ENCODE peak calls at places on chromosome 19, in seven cellular contexts. S is neuronal stem cell, J is mesenchymal stem cell, Q is IMR-90, L is H9, Z is H1, M is trophoblast cell. O is an unnamed sample.
A peak's percentile ranks its signal among the peaks of the same experiment; 100 is the strongest.

GRCh38 chr19:29088761-29089160 is 124.2 kb downstream of the UQCRFS1 start:
- DNase-seq in M (no peak), Q (no peak), J (no peak), S (no peak), Z (no peak), L (no peak), O (no peak)

GRCh38 chr19:20964798-20965197 is 41.7 kb downstream of the ZNF85 start:
- DNase-seq in Z (peak; percentile 47), Q (no peak), L (peak; percentile 42), S (no peak), J (no peak), M (no peak), O (peak; percentile 28)

GRCh38 chr19:18789883-18790565 is 1.1 kb downstream of the COMP start:
- DNase-seq in Q (no peak), L (peak; percentile 81), J (no peak), S (no peak), M (no peak), Z (peak; percentile 82), O (peak; percentile 58)

GRCh38 chr19:54095136-54095858 is 5.3 kb downstream of the OSCAR start:
- DNase-seq in Q (no peak), J (no peak), M (no peak), Z (no peak), S (no peak), L (no peak), O (no peak)

GRCh38 chr19:19062454-19063182 is 1.2 kb upstream of the SLC25A42 start:
- DNase-seq in Z (no peak), Q (peak; percentile 63), S (no peak), J (peak; percentile 40), M (peak; percentile 26), L (no peak), O (peak; percentile 62)

GRCh38 chr19:57443121-57443696 is 8.1 kb downstream of the ZNF749 start:
- DNase-seq in L (no peak), Q (no peak), S (no peak), J (no peak), Z (no peak), M (no peak), O (no peak)

GRCh38 chr19:33355535-33355934 is 18.0 kb upstream of the CEBPG start:
- DNase-seq in L (no peak), M (no peak), J (no peak), Z (no peak), Q (no peak), S (no peak), O (no peak)

GRCh38 chr19:28313633-28314032 is 899.3 kb downstream of the UQCRFS1 start:
- DNase-seq in J (no peak), Z (no peak), Q (peak; percentile 17), M (no peak), S (no peak), L (no peak), O (peak; percentile 65)

GRCh38 chr19:4077800-4078683 is 11.3 kb upstream of the ZBTB7A start:
- DNase-seq in M (no peak), L (no peak), Z (no peak), J (peak; percentile 35), S (no peak), Q (no peak), O (peak; percentile 39)

GRCh38 chr19:4866595-4867424 is 657 bp downstream of the PLIN3 start:
- DNase-seq in J (peak; percentile 66), L (peak; percentile 59), Q (peak; percentile 28), Z (peak; percentile 82), S (peak; percentile 47), M (no peak), O (peak; percentile 58)

GRCh38 chr19:38290631-38291147 is 13.4 kb upstream of the C19orf33 start:
- DNase-seq in S (no peak), M (no peak), Q (peak; percentile 98), Z (no peak), J (peak; percentile 95), L (no peak), O (no peak)

GRCh38 chr19:10952809-10953208 is 8.0 kb upstream of the SMARCA4 start:
- DNase-seq in L (no peak), M (peak; percentile 84), J (no peak), Z (no peak), Q (no peak), S (no peak), O (no peak)

GRCh38 chr19:54041969-54042606 is 21.6 kb downstream of the VSTM1 start:
- DNase-seq in L (peak; percentile 40), S (no peak), M (no peak), Q (no peak), Z (no peak), J (no peak), O (peak; percentile 94)

GRCh38 chr19:47272448-47273312 is 2.0 kb upstream of the INAFM1 start:
- DNase-seq in L (no peak), Z (peak; percentile 64), J (no peak), S (no peak), Q (no peak), M (no peak), O (peak; percentile 60)

GRCh38 chr19:3607398-3608078 is 863 bp upstream of the TBXA2R start:
- DNase-seq in J (peak; percentile 45), Z (peak; percentile 77), M (no peak), S (no peak), L (peak; percentile 86), Q (no peak), O (peak; percentile 87)

DNA sequence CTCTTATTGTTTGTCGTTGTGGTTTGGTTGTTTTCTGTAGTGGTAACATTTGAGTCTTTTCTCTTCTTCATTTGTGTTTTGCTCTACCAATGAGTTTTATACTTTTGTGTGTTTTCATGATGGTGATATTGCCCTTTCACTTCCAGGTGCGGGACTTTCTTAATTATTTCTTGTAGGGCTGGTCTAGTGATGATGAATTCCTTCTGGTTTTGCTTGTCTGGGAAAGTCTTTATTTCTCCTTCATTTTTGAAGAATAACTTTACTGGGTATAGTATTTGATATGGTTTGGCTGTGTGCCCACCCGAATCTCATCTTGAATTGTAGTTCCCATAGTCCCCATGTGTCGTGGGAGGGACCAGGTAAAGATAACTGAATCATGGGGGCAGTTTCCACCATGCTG is 6.8 kb upstream of the CLEC4M start:
- DNase-seq in Q (no peak), J (no peak), L (no peak), M (no peak), S (no peak), Z (no peak), O (no peak)
- H3K4ac ChIP-seq in Q (no peak overlapping the region), J (no peak overlapping the region), L (no peak overlapping the region), M (no peak overlapping the region), S (no peak overlapping the region), Z (no peak overlapping the region), O (no peak overlapping the region)

GRCh38 chr19:46147166-46147740 is 785 bp upstream of the IGFL2 start:
- DNase-seq in S (no peak), Q (no peak), L (no peak), M (peak; percentile 56), J (no peak), Z (no peak), O (no peak)

GRCh38 chr19:46144756-46145155 is 3.3 kb upstream of the IGFL2 start:
- DNase-seq in L (no peak), Z (no peak), Q (no peak), M (no peak), J (no peak), S (no peak), O (no peak)

GRCh38 chr19:46142294-46142693 is 5.7 kb upstream of the IGFL2 start:
- DNase-seq in M (no peak), S (no peak), L (no peak), Z (no peak), Q (no peak), J (no peak), O (no peak)

GRCh38 chr19:46137915-46138473 is 10.0 kb upstream of the IGFL2 start:
- DNase-seq in J (no peak), L (no peak), S (no peak), Z (no peak), Q (no peak), M (no peak), O (no peak)

GRCh38 chr19:46141421-46141820 is 6.6 kb upstream of the IGFL2 start:
- DNase-seq in Q (no peak), L (no peak), Z (no peak), J (no peak), S (no peak), M (peak; percentile 65), O (no peak)
- H3K4ac ChIP-seq in Q (no peak overlapping the region), L (no peak overlapping the region), Z (no peak overlapping the region), J (no peak overlapping the region), S (no peak overlapping the region), M (no peak overlapping the region), O (no peak overlapping the region)

GRCh38 chr19:6219147-6219525 is 60.6 kb downstream of the MLLT1 start:
- DNase-seq in Q (no peak), M (no peak), J (no peak), S (no peak), Z (no peak), L (no peak), O (no peak)

GRCh38 chr19:6219592-6220290 is 60.0 kb downstream of the MLLT1 start:
- DNase-seq in S (no peak), L (no peak), J (no peak), Q (no peak), M (no peak), Z (no peak), O (no peak)

GRCh38 chr19:6221878-6222746 is 57.7 kb downstream of the MLLT1 start:
- DNase-seq in Q (no peak), S (no peak), J (no peak), L (no peak), Z (no peak), M (no peak), O (no peak)

GRCh38 chr19:6221220-6221877 is 58.4 kb downstream of the MLLT1 start:
- DNase-seq in J (no peak), S (no peak), L (no peak), M (no peak), Z (no peak), Q (no peak), O (no peak)

DNA sequence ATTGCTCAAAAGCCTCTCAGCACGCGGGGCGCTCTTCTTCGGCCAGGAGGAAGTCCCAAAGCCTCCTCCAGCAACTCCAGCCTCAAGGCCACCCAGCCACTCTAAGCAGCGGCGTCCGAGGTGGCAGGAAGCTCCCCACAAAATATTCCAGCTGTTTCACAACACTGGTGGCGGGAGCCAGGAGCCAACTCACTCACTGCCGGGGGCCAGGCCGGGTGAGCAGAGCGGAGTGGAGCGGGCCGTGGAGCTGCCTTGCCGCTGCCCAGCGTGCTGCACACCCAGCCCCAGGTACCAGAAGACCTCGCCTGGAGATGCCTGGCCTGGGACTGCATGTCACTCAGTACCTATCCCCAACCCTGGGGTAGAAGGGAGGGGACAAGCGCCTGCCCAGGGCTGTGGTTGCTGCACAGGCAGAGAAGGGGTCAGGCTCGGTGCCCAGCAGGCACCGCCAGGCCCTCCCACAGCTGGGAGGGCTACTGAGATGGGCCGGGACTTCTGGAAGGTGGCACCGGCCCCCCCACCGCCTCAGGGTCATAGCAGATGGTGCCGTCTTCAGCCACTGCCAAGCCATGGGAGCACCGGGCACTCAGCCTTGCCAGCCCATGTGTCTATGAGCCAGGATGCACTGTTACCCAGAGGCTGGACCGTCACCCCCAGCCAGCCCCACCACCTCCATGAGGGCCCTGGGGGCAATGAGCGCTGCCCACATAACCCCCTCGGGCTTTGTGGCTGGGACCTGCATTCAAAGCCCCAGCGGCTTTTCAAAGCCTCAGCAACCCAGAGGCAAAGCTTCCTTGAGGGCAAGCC is 59.2 kb downstream of the MLLT1 start:
- DNase-seq in J (no peak), Q (peak; percentile 64), Z (no peak), L (no peak), S (no peak), M (peak; percentile 51), O (no peak)
- H3K4ac ChIP-seq in J (no peak overlapping the region), Q (peak overlapping the region; percentile 64), Z (no peak overlapping the region), L (no peak overlapping the region), S (no peak overlapping the region), M (no peak overlapping the region), O (no peak overlapping the region)

DNA sequence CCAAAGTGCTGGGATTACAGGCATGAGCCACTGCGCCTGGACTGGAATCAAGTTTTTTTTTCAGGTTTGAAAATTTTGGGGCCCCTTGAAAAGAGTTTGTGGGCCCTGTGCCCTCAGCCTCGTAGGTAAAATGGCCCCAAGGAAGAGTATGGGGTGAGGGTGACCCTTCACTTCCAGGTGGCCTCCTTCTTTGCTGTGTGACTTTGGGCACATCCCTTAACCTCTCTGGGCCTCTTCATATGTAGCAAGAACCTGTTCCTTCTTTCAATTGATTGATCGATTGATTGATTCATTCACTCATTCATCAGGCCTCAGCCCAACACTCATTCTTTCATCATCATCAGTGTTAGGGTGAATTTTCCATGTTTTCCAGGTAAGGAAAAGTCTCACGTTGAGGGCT is 3.4 kb upstream of the TMEM221 start:
- DNase-seq in Q (no peak), S (no peak), J (no peak), L (no peak), M (no peak), Z (no peak), O (no peak)
- H3K4ac ChIP-seq in Q (no peak overlapping the region), S (no peak overlapping the region), J (no peak overlapping the region), L (no peak overlapping the region), M (no peak overlapping the region), Z (no peak overlapping the region), O (no peak overlapping the region)

O was measured in mesendoderm.